ENCODE peak calls at places on chromosomes 6 and 20, in ten cellular contexts. One of them, this sample, is unnamed.

GRCh38 chr6:35417979-35418661 is 34.0 kb upstream of the FANCE start:
- DNase-seq in activated CD4-positive, alpha-beta T cell treated with anti-CD3 and anti-CD28 coated beads for 4 hours: no peak
- DNase-seq in activated T-helper 9 cell treated with anti-CD3 and anti-CD28 coated beads, Interleukin-2, amount 50 U/mL, for 16 hours: no peak
- DNase-seq in kidney glomerular epithelial cell: no peak
- DNase-seq in smooth muscle cell of the brain vasculature: no peak
- DNase-seq in GM12892: no peak
- DNase-seq in fibroblast of lung: no peak
- DNase-seq in A172: no peak
- DNase-seq in AG10803: no peak
- DNase-seq in astrocyte of the spinal cord: no peak
- DNase-seq in this sample: no peak

GRCh38 chr6:7479801-7480266 is 61.6 kb upstream of the DSP start:
- DNase-seq in activated CD4-positive, alpha-beta T cell treated with anti-CD3 and anti-CD28 coated beads for 4 hours: no peak
- DNase-seq in activated T-helper 9 cell treated with anti-CD3 and anti-CD28 coated beads, Interleukin-2, amount 50 U/mL, for 16 hours: no peak
- DNase-seq in kidney glomerular epithelial cell: peak
- DNase-seq in smooth muscle cell of the brain vasculature: no peak
- DNase-seq in GM12892: no peak
- DNase-seq in fibroblast of lung: peak
- DNase-seq in A172: peak
- DNase-seq in AG10803: peak
- DNase-seq in astrocyte of the spinal cord: no peak
- DNase-seq in this sample: no peak

GRCh38 chr20:10225439-10226080 is 6.9 kb downstream of the SNAP25 start:
- DNase-seq in activated CD4-positive, alpha-beta T cell treated with anti-CD3 and anti-CD28 coated beads for 4 hours: no peak
- DNase-seq in activated T-helper 9 cell treated with anti-CD3 and anti-CD28 coated beads, Interleukin-2, amount 50 U/mL, for 16 hours: no peak
- DNase-seq in kidney glomerular epithelial cell: no peak
- DNase-seq in smooth muscle cell of the brain vasculature: no peak
- DNase-seq in GM12892: no peak
- DNase-seq in fibroblast of lung: no peak
- DNase-seq in A172: peak
- DNase-seq in AG10803: no peak
- DNase-seq in astrocyte of the spinal cord: no peak
- DNase-seq in this sample: no peak

GRCh38 chr6:117265425-117266266 is at the start of gene VGLL2:
- DNase-seq in activated CD4-positive, alpha-beta T cell treated with anti-CD3 and anti-CD28 coated beads for 4 hours: no peak
- DNase-seq in activated T-helper 9 cell treated with anti-CD3 and anti-CD28 coated beads, Interleukin-2, amount 50 U/mL, for 16 hours: no peak
- DNase-seq in kidney glomerular epithelial cell: peak
- DNase-seq in smooth muscle cell of the brain vasculature: no peak
- DNase-seq in GM12892: no peak
- DNase-seq in fibroblast of lung: peak
- DNase-seq in A172: no peak
- DNase-seq in AG10803: peak
- DNase-seq in astrocyte of the spinal cord: peak
- DNase-seq in this sample: no peak

GRCh38 chr6:149317656-149318571 is at the start of gene TAB2:
- DNase-seq in activated CD4-positive, alpha-beta T cell treated with anti-CD3 and anti-CD28 coated beads for 4 hours: peak
- DNase-seq in activated T-helper 9 cell treated with anti-CD3 and anti-CD28 coated beads, Interleukin-2, amount 50 U/mL, for 16 hours: peak
- DNase-seq in kidney glomerular epithelial cell: no peak
- DNase-seq in smooth muscle cell of the brain vasculature: no peak
- DNase-seq in GM12892: peak
- DNase-seq in fibroblast of lung: no peak
- DNase-seq in A172: peak
- DNase-seq in AG10803: no peak
- DNase-seq in astrocyte of the spinal cord: peak
- DNase-seq in this sample: no peak

GRCh38 chr6:158512809-158513208 is 47.1 kb upstream of the TMEM181 start:
- DNase-seq in activated CD4-positive, alpha-beta T cell treated with anti-CD3 and anti-CD28 coated beads for 4 hours: no peak
- DNase-seq in activated T-helper 9 cell treated with anti-CD3 and anti-CD28 coated beads, Interleukin-2, amount 50 U/mL, for 16 hours: no peak
- DNase-seq in kidney glomerular epithelial cell: no peak
- DNase-seq in smooth muscle cell of the brain vasculature: no peak
- DNase-seq in GM12892: no peak
- DNase-seq in fibroblast of lung: no peak
- DNase-seq in A172: no peak
- DNase-seq in AG10803: no peak
- DNase-seq in astrocyte of the spinal cord: no peak
- DNase-seq in this sample: no peak

GRCh38 chr6:90401933-90402830 is 105.5 kb upstream of the BACH2 start:
- DNase-seq in activated CD4-positive, alpha-beta T cell treated with anti-CD3 and anti-CD28 coated beads for 4 hours: peak
- DNase-seq in activated T-helper 9 cell treated with anti-CD3 and anti-CD28 coated beads, Interleukin-2, amount 50 U/mL, for 16 hours: no peak
- DNase-seq in kidney glomerular epithelial cell: no peak
- DNase-seq in smooth muscle cell of the brain vasculature: no peak
- DNase-seq in GM12892: no peak
- DNase-seq in fibroblast of lung: no peak
- DNase-seq in A172: peak
- DNase-seq in AG10803: no peak
- DNase-seq in astrocyte of the spinal cord: no peak
- DNase-seq in this sample: no peak

GRCh38 chr20:59001449-59002171 is 5.4 kb downstream of the CTSZ start:
- DNase-seq in activated CD4-positive, alpha-beta T cell treated with anti-CD3 and anti-CD28 coated beads for 4 hours: no peak
- DNase-seq in activated T-helper 9 cell treated with anti-CD3 and anti-CD28 coated beads, Interleukin-2, amount 50 U/mL, for 16 hours: no peak
- DNase-seq in kidney glomerular epithelial cell: no peak
- DNase-seq in smooth muscle cell of the brain vasculature: no peak
- DNase-seq in GM12892: no peak
- DNase-seq in fibroblast of lung: no peak
- DNase-seq in A172: no peak
- DNase-seq in AG10803: no peak
- DNase-seq in astrocyte of the spinal cord: no peak
- DNase-seq in this sample: no peak

GRCh38 chr20:41352106-41352505 is 11.5 kb downstream of the LPIN3 start:
- DNase-seq in activated CD4-positive, alpha-beta T cell treated with anti-CD3 and anti-CD28 coated beads for 4 hours: no peak
- DNase-seq in activated T-helper 9 cell treated with anti-CD3 and anti-CD28 coated beads, Interleukin-2, amount 50 U/mL, for 16 hours: no peak
- DNase-seq in kidney glomerular epithelial cell: no peak
- DNase-seq in smooth muscle cell of the brain vasculature: no peak
- DNase-seq in GM12892: no peak
- DNase-seq in fibroblast of lung: no peak
- DNase-seq in A172: no peak
- DNase-seq in AG10803: no peak
- DNase-seq in astrocyte of the spinal cord: no peak
- DNase-seq in this sample: no peak

GRCh38 chr6:74574794-74575193 is 631.1 kb downstream of the COL12A1 start:
- DNase-seq in activated CD4-positive, alpha-beta T cell treated with anti-CD3 and anti-CD28 coated beads for 4 hours: no peak
- DNase-seq in activated T-helper 9 cell treated with anti-CD3 and anti-CD28 coated beads, Interleukin-2, amount 50 U/mL, for 16 hours: no peak
- DNase-seq in kidney glomerular epithelial cell: peak
- DNase-seq in smooth muscle cell of the brain vasculature: no peak
- DNase-seq in GM12892: no peak
- DNase-seq in fibroblast of lung: peak
- DNase-seq in A172: peak
- DNase-seq in AG10803: peak
- DNase-seq in astrocyte of the spinal cord: peak
- DNase-seq in this sample: no peak

GRCh38 chr6:40376113-40376650 is 211.0 kb downstream of the LRFN2 start:
- DNase-seq in activated CD4-positive, alpha-beta T cell treated with anti-CD3 and anti-CD28 coated beads for 4 hours: no peak
- DNase-seq in activated T-helper 9 cell treated with anti-CD3 and anti-CD28 coated beads, Interleukin-2, amount 50 U/mL, for 16 hours: no peak
- DNase-seq in kidney glomerular epithelial cell: no peak
- DNase-seq in smooth muscle cell of the brain vasculature: no peak
- DNase-seq in GM12892: no peak
- DNase-seq in fibroblast of lung: no peak
- DNase-seq in A172: no peak
- DNase-seq in AG10803: no peak
- DNase-seq in astrocyte of the spinal cord: no peak
- DNase-seq in this sample: no peak

GRCh38 chr20:43937586-43937985 is 22.9 kb downstream of the TOX2 start:
- DNase-seq in activated CD4-positive, alpha-beta T cell treated with anti-CD3 and anti-CD28 coated beads for 4 hours: no peak
- DNase-seq in activated T-helper 9 cell treated with anti-CD3 and anti-CD28 coated beads, Interleukin-2, amount 50 U/mL, for 16 hours: no peak
- DNase-seq in kidney glomerular epithelial cell: no peak
- DNase-seq in smooth muscle cell of the brain vasculature: no peak
- DNase-seq in GM12892: no peak
- DNase-seq in fibroblast of lung: peak
- DNase-seq in A172: no peak
- DNase-seq in AG10803: peak
- DNase-seq in astrocyte of the spinal cord: peak
- DNase-seq in this sample: no peak

GRCh38 chr6:1759877-1760276 is 150.2 kb downstream of the FOXC1 start:
- DNase-seq in activated CD4-positive, alpha-beta T cell treated with anti-CD3 and anti-CD28 coated beads for 4 hours: no peak
- DNase-seq in activated T-helper 9 cell treated with anti-CD3 and anti-CD28 coated beads, Interleukin-2, amount 50 U/mL, for 16 hours: no peak
- DNase-seq in kidney glomerular epithelial cell: peak
- DNase-seq in smooth muscle cell of the brain vasculature: no peak
- DNase-seq in GM12892: no peak
- DNase-seq in fibroblast of lung: no peak
- DNase-seq in A172: no peak
- DNase-seq in AG10803: no peak
- DNase-seq in astrocyte of the spinal cord: no peak
- DNase-seq in this sample: no peak

GRCh38 chr6:111810321-111811235 is 62.7 kb downstream of the FYN start:
- DNase-seq in activated CD4-positive, alpha-beta T cell treated with anti-CD3 and anti-CD28 coated beads for 4 hours: no peak
- DNase-seq in activated T-helper 9 cell treated with anti-CD3 and anti-CD28 coated beads, Interleukin-2, amount 50 U/mL, for 16 hours: no peak
- DNase-seq in kidney glomerular epithelial cell: no peak
- DNase-seq in smooth muscle cell of the brain vasculature: no peak
- DNase-seq in GM12892: no peak
- DNase-seq in fibroblast of lung: peak
- DNase-seq in A172: no peak
- DNase-seq in AG10803: no peak
- DNase-seq in astrocyte of the spinal cord: peak
- DNase-seq in this sample: no peak

GRCh38 chr6:2037230-2037926 is 208.0 kb downstream of the GMDS start:
- DNase-seq in activated CD4-positive, alpha-beta T cell treated with anti-CD3 and anti-CD28 coated beads for 4 hours: no peak
- DNase-seq in activated T-helper 9 cell treated with anti-CD3 and anti-CD28 coated beads, Interleukin-2, amount 50 U/mL, for 16 hours: no peak
- DNase-seq in kidney glomerular epithelial cell: peak
- DNase-seq in smooth muscle cell of the brain vasculature: no peak
- DNase-seq in GM12892: no peak
- DNase-seq in fibroblast of lung: peak
- DNase-seq in A172: no peak
- DNase-seq in AG10803: peak
- DNase-seq in astrocyte of the spinal cord: peak
- DNase-seq in this sample: no peak

GRCh38 chr20:43824699-43825402 is 89.8 kb upstream of the TOX2 start:
- DNase-seq in activated CD4-positive, alpha-beta T cell treated with anti-CD3 and anti-CD28 coated beads for 4 hours: no peak
- DNase-seq in activated T-helper 9 cell treated with anti-CD3 and anti-CD28 coated beads, Interleukin-2, amount 50 U/mL, for 16 hours: no peak
- DNase-seq in kidney glomerular epithelial cell: no peak
- DNase-seq in smooth muscle cell of the brain vasculature: no peak
- DNase-seq in GM12892: no peak
- DNase-seq in fibroblast of lung: peak
- DNase-seq in A172: no peak
- DNase-seq in AG10803: peak
- DNase-seq in astrocyte of the spinal cord: peak
- DNase-seq in this sample: no peak

GRCh38 chr20:17533396-17533795 is 2.2 kb upstream of the BFSP1 start:
- DNase-seq in activated CD4-positive, alpha-beta T cell treated with anti-CD3 and anti-CD28 coated beads for 4 hours: no peak
- DNase-seq in activated T-helper 9 cell treated with anti-CD3 and anti-CD28 coated beads, Interleukin-2, amount 50 U/mL, for 16 hours: no peak
- DNase-seq in kidney glomerular epithelial cell: peak
- DNase-seq in smooth muscle cell of the brain vasculature: no peak
- DNase-seq in GM12892: no peak
- DNase-seq in fibroblast of lung: peak
- DNase-seq in A172: peak
- DNase-seq in AG10803: peak
- DNase-seq in astrocyte of the spinal cord: peak
- DNase-seq in this sample: no peak

GRCh38 chr6:156593893-156594292 is 183.3 kb upstream of the ARID1B start:
- DNase-seq in activated CD4-positive, alpha-beta T cell treated with anti-CD3 and anti-CD28 coated beads for 4 hours: no peak
- DNase-seq in activated T-helper 9 cell treated with anti-CD3 and anti-CD28 coated beads, Interleukin-2, amount 50 U/mL, for 16 hours: no peak
- DNase-seq in kidney glomerular epithelial cell: no peak
- DNase-seq in smooth muscle cell of the brain vasculature: no peak
- DNase-seq in GM12892: no peak
- DNase-seq in fibroblast of lung: no peak
- DNase-seq in A172: no peak
- DNase-seq in AG10803: no peak
- DNase-seq in astrocyte of the spinal cord: no peak
- DNase-seq in this sample: no peak

GRCh38 chr6:39202166-39202565 is 27.1 kb downstream of the KCNK5 start:
- DNase-seq in activated CD4-positive, alpha-beta T cell treated with anti-CD3 and anti-CD28 coated beads for 4 hours: no peak
- DNase-seq in activated T-helper 9 cell treated with anti-CD3 and anti-CD28 coated beads, Interleukin-2, amount 50 U/mL, for 16 hours: no peak
- DNase-seq in kidney glomerular epithelial cell: no peak
- DNase-seq in smooth muscle cell of the brain vasculature: no peak
- DNase-seq in GM12892: no peak
- DNase-seq in fibroblast of lung: no peak
- DNase-seq in A172: no peak
- DNase-seq in AG10803: no peak
- DNase-seq in astrocyte of the spinal cord: no peak
- DNase-seq in this sample: no peak

GRCh38 chr20:20697325-20697845 is 15.1 kb downstream of the RALGAPA2 start:
- DNase-seq in activated CD4-positive, alpha-beta T cell treated with anti-CD3 and anti-CD28 coated beads for 4 hours: no peak
- DNase-seq in activated T-helper 9 cell treated with anti-CD3 and anti-CD28 coated beads, Interleukin-2, amount 50 U/mL, for 16 hours: no peak
- DNase-seq in kidney glomerular epithelial cell: no peak
- DNase-seq in smooth muscle cell of the brain vasculature: no peak
- DNase-seq in GM12892: no peak
- DNase-seq in fibroblast of lung: no peak
- DNase-seq in A172: no peak
- DNase-seq in AG10803: no peak
- DNase-seq in astrocyte of the spinal cord: no peak
- DNase-seq in this sample: no peak

GRCh38 chr6:135440087-135440792 is 57.3 kb downstream of the AHI1 start:
- DNase-seq in activated CD4-positive, alpha-beta T cell treated with anti-CD3 and anti-CD28 coated beads for 4 hours: no peak
- DNase-seq in activated T-helper 9 cell treated with anti-CD3 and anti-CD28 coated beads, Interleukin-2, amount 50 U/mL, for 16 hours: no peak
- DNase-seq in kidney glomerular epithelial cell: no peak
- DNase-seq in smooth muscle cell of the brain vasculature: no peak
- DNase-seq in GM12892: no peak
- DNase-seq in fibroblast of lung: peak
- DNase-seq in A172: no peak
- DNase-seq in AG10803: no peak
- DNase-seq in astrocyte of the spinal cord: no peak
- DNase-seq in this sample: no peak

GRCh38 chr6:134830945-134831344 is 119.0 kb downstream of the ALDH8A1 start:
- DNase-seq in activated CD4-positive, alpha-beta T cell treated with anti-CD3 and anti-CD28 coated beads for 4 hours: no peak
- DNase-seq in activated T-helper 9 cell treated with anti-CD3 and anti-CD28 coated beads, Interleukin-2, amount 50 U/mL, for 16 hours: no peak
- DNase-seq in kidney glomerular epithelial cell: no peak
- DNase-seq in smooth muscle cell of the brain vasculature: no peak
- DNase-seq in GM12892: no peak
- DNase-seq in fibroblast of lung: no peak
- DNase-seq in A172: no peak
- DNase-seq in AG10803: no peak
- DNase-seq in astrocyte of the spinal cord: no peak
- DNase-seq in this sample: no peak

GRCh38 chr6:76221525-76221924 is 149.1 kb upstream of the IMPG1 start:
- DNase-seq in activated CD4-positive, alpha-beta T cell treated with anti-CD3 and anti-CD28 coated beads for 4 hours: no peak
- DNase-seq in activated T-helper 9 cell treated with anti-CD3 and anti-CD28 coated beads, Interleukin-2, amount 50 U/mL, for 16 hours: no peak
- DNase-seq in kidney glomerular epithelial cell: no peak
- DNase-seq in smooth muscle cell of the brain vasculature: no peak
- DNase-seq in GM12892: no peak
- DNase-seq in fibroblast of lung: no peak
- DNase-seq in A172: no peak
- DNase-seq in AG10803: no peak
- DNase-seq in astrocyte of the spinal cord: no peak
- DNase-seq in this sample: no peak

GRCh38 chr6:31900917-31901414 is 920 bp downstream of the ZBTB12 start:
- DNase-seq in activated CD4-positive, alpha-beta T cell treated with anti-CD3 and anti-CD28 coated beads for 4 hours: no peak
- DNase-seq in activated T-helper 9 cell treated with anti-CD3 and anti-CD28 coated beads, Interleukin-2, amount 50 U/mL, for 16 hours: no peak
- DNase-seq in kidney glomerular epithelial cell: no peak
- DNase-seq in smooth muscle cell of the brain vasculature: no peak
- DNase-seq in GM12892: no peak
- DNase-seq in fibroblast of lung: no peak
- DNase-seq in A172: no peak
- DNase-seq in AG10803: no peak
- DNase-seq in astrocyte of the spinal cord: no peak
- DNase-seq in this sample: no peak

GRCh38 chr20:35091808-35092523 is 641 bp downstream of the TRPC4AP start:
- DNase-seq in activated CD4-positive, alpha-beta T cell treated with anti-CD3 and anti-CD28 coated beads for 4 hours: no peak
- DNase-seq in activated T-helper 9 cell treated with anti-CD3 and anti-CD28 coated beads, Interleukin-2, amount 50 U/mL, for 16 hours: no peak
- DNase-seq in kidney glomerular epithelial cell: peak
- DNase-seq in smooth muscle cell of the brain vasculature: no peak
- DNase-seq in GM12892: no peak
- DNase-seq in fibroblast of lung: peak
- DNase-seq in A172: peak
- DNase-seq in AG10803: peak
- DNase-seq in astrocyte of the spinal cord: no peak
- DNase-seq in this sample: no peak

GRCh38 chr6:37731888-37732287 is 34.2 kb upstream of the MDGA1 start:
- DNase-seq in activated CD4-positive, alpha-beta T cell treated with anti-CD3 and anti-CD28 coated beads for 4 hours: peak
- DNase-seq in activated T-helper 9 cell treated with anti-CD3 and anti-CD28 coated beads, Interleukin-2, amount 50 U/mL, for 16 hours: peak
- DNase-seq in kidney glomerular epithelial cell: no peak
- DNase-seq in smooth muscle cell of the brain vasculature: no peak
- DNase-seq in GM12892: peak
- DNase-seq in fibroblast of lung: no peak
- DNase-seq in A172: peak
- DNase-seq in AG10803: no peak
- DNase-seq in astrocyte of the spinal cord: no peak
- DNase-seq in this sample: no peak

GRCh38 chr6:90559931-90560330 is 26.9 kb downstream of the MAP3K7 start:
- DNase-seq in activated CD4-positive, alpha-beta T cell treated with anti-CD3 and anti-CD28 coated beads for 4 hours: no peak
- DNase-seq in activated T-helper 9 cell treated with anti-CD3 and anti-CD28 coated beads, Interleukin-2, amount 50 U/mL, for 16 hours: no peak
- DNase-seq in kidney glomerular epithelial cell: no peak
- DNase-seq in smooth muscle cell of the brain vasculature: no peak
- DNase-seq in GM12892: no peak
- DNase-seq in fibroblast of lung: no peak
- DNase-seq in A172: no peak
- DNase-seq in AG10803: no peak
- DNase-seq in astrocyte of the spinal cord: no peak
- DNase-seq in this sample: no peak

GRCh38 chr6:12578751-12579150 is 137.8 kb upstream of the PHACTR1 start:
- DNase-seq in activated CD4-positive, alpha-beta T cell treated with anti-CD3 and anti-CD28 coated beads for 4 hours: no peak
- DNase-seq in activated T-helper 9 cell treated with anti-CD3 and anti-CD28 coated beads, Interleukin-2, amount 50 U/mL, for 16 hours: no peak
- DNase-seq in kidney glomerular epithelial cell: peak
- DNase-seq in smooth muscle cell of the brain vasculature: no peak
- DNase-seq in GM12892: no peak
- DNase-seq in fibroblast of lung: peak
- DNase-seq in A172: peak
- DNase-seq in AG10803: peak
- DNase-seq in astrocyte of the spinal cord: peak
- DNase-seq in this sample: no peak

This sample was measured in lower leg skin.